ENCODE peak calls at places on chromosomes 11 and 22, in six cellular contexts. B, H, R, E, P and I are unnamed samples. For H3K36me3 and H3K4me1, the result is how much of the 10 kb centered on the place peaks cover.

GRCh38 chr22:22449819-22450218 is 58.7 kb downstream of the ZNF280B start:
- DNase-seq in B (no peak), H (no peak), R (no peak), E (no peak), P (no peak), I (no peak)

GRCh38 chr11:77127969-77128691 is at the start of gene MYO7A:
- DNase-seq in B (peak), H (peak), R (peak), E (peak), P (no peak), I (no peak)

GRCh38 chr11:87437844-87438223 is 400.1 kb downstream of the TMEM135 start:
- DNase-seq in B (no peak), H (no peak), R (no peak), E (peak), P (no peak), I (no peak)

GRCh38 chr11:71251159-71251721 is 1.1 kb downstream of the SHANK2 start:
- DNase-seq in B (peak), H (no peak), R (no peak), E (peak), P (no peak), I (no peak)

GRCh38 chr11:82927264-82927880 is 25.8 kb downstream of the DDIAS start:
- DNase-seq in B (no peak), H (no peak), R (peak), E (peak), P (no peak), I (no peak)

GRCh38 chr11:117816846-117817212 is 7.7 kb downstream of the FXYD2 start:
- DNase-seq in B (no peak), H (no peak), R (no peak), E (no peak), P (no peak), I (no peak)

GRCh38 chr11:106032861-106033260 is 10.8 kb upstream of the MSANTD4 start:
- DNase-seq in B (no peak), H (no peak), R (no peak), E (no peak), P (no peak), I (no peak)

GRCh38 chr11:4863893-4864292 is 14.9 kb upstream of the OR51S1 start:
- DNase-seq in B (no peak), H (no peak), R (no peak), E (no peak), P (no peak), I (no peak)

GRCh38 chr11:2742201-2742600 is 42.4 kb upstream of the KCNQ1OT1 start:
- DNase-seq in B (peak), H (peak), R (no peak), E (no peak), P (no peak), I (peak)

GRCh38 chr11:35583843-35584242 is 34.4 kb upstream of the FJX1 start:
- DNase-seq in B (no peak), H (no peak), R (no peak), E (peak), P (no peak), I (no peak)

GRCh38 chr22:26619510-26619909 is 1.7 kb upstream of the CRYBB1 start:
- DNase-seq in B (no peak), H (peak), R (no peak), E (no peak), P (no peak), I (no peak)

GRCh38 chr11:119496453-119496852 is 73.5 kb upstream of the THY1 start:
- DNase-seq in B (no peak), H (no peak), R (no peak), E (peak), P (no peak), I (no peak)

GRCh38 chr11:19632435-19632834 is 80.2 kb upstream of the NAV2 start:
- DNase-seq in B (no peak), H (no peak), R (no peak), E (peak), P (no peak), I (no peak)

GRCh38 chr22:27115816-27116256 is 458.4 kb downstream of the MIAT start:
- DNase-seq in B (no peak), H (no peak), R (no peak), E (peak), P (no peak), I (no peak)

GRCh38 chr11:78570031-78570430 is 4.6 kb downstream of the NARS2 start:
- DNase-seq in B (no peak), H (no peak), R (no peak), E (no peak), P (no peak), I (no peak)

GRCh38 chr11:83852775-83853442 is 566.7 kb upstream of the CCDC90B start:
- DNase-seq in B (no peak), H (no peak), R (no peak), E (no peak), P (no peak), I (no peak)

GRCh38 chr22:39174498-39175120 is 22.1 kb upstream of the CBX7 start:
- DNase-seq in B (peak), H (peak), R (peak), E (peak), P (no peak), I (peak)

GRCh38 chr11:132734217-132734616 is 798.1 kb downstream of the OPCML start:
- DNase-seq in B (no peak), H (no peak), R (no peak), E (peak), P (no peak), I (no peak)

GRCh38 chr22:24191893-24192292 is 10.6 kb downstream of the SUSD2 start:
- DNase-seq in B (no peak), H (no peak), R (no peak), E (no peak), P (no peak), I (no peak)

GRCh38 chr11:66188580-66188979 is 79.9 kb upstream of the RAB1B start:
- DNase-seq in B (no peak), H (no peak), R (no peak), E (peak), P (no peak), I (no peak)

GRCh38 chr22:47032956-47033647 is 270.7 kb downstream of the TBC1D22A start:
- DNase-seq in B (peak), H (peak), R (no peak), E (no peak), P (no peak), I (peak)

GRCh38 chr11:65853249-65853979 is 4.6 kb downstream of the CFL1 start:
- DNase-seq in B (peak), H (no peak), R (no peak), E (no peak), P (no peak), I (no peak)

GRCh38 chr22:31852691-31853370 is 91.5 kb upstream of the YWHAH start:
- DNase-seq in B (no peak), H (no peak), R (no peak), E (peak), P (no peak), I (no peak)

GRCh38 chr11:96015911-96016565 is 92.1 kb upstream of the MTMR2 start:
- DNase-seq in B (no peak), H (no peak), R (no peak), E (no peak), P (no peak), I (no peak)

GRCh38 chr22:47100019-47100418 is 337.6 kb downstream of the TBC1D22A start:
- DNase-seq in B (no peak), H (no peak), R (no peak), E (no peak), P (no peak), I (no peak)

GRCh38 chr11:111770581-111771134 is 4.5 kb upstream of the PPP2R1B start:
- DNase-seq in B (no peak), H (no peak), R (no peak), E (no peak), P (no peak), I (no peak)

GRCh38 chr11:11821899-11822298 is 19.9 kb upstream of the USP47 start:
- DNase-seq in B (no peak), H (no peak), R (no peak), E (peak), P (no peak), I (no peak)

GRCh38 chr11:87352759-87353707 is 315.3 kb downstream of the TMEM135 start:
- DNase-seq in B (peak), H (peak), R (peak), E (peak), P (peak), I (peak)

GRCh38 chr11:35907648-35908431 is 36.0 kb upstream of the LDLRAD3 start:
- DNase-seq in B (no peak), H (no peak), R (no peak), E (peak), P (peak), I (no peak)

GRCh38 chr11:66869471-66869870 is 12.6 kb downstream of the LRFN4 start:
- DNase-seq in B (no peak), H (no peak), R (no peak), E (no peak), P (no peak), I (no peak)

GRCh38 chr11:20530942-20531703 is 68.3 kb upstream of the SLC6A5 start:
- DNase-seq in B (no peak), H (no peak), R (no peak), E (no peak), P (no peak), I (no peak)

GRCh38 chr11:65770951-65771567 is 9.7 kb downstream of the AP5B1 start:
- DNase-seq in B (peak), H (no peak), R (no peak), E (no peak), P (no peak), I (no peak)

GRCh38 chr11:34775417-34775888 is 140.7 kb downstream of the APIP start:
- DNase-seq in B (no peak), H (no peak), R (no peak), E (no peak), P (no peak), I (no peak)

GRCh38 chr11:120748485-120748814 is 236.9 kb downstream of the GRIK4 start:
- DNase-seq in B (no peak), H (no peak), R (no peak), E (no peak), P (no peak), I (no peak)

GRCh38 chr11:75635009-75635909 is 33.6 kb downstream of the MAP6 start:
- DNase-seq in B (no peak), H (peak), R (peak), E (peak), P (no peak), I (no peak)

GRCh38 chr11:74011360-74012071 is 2.6 kb upstream of the UCP3 start:
- DNase-seq in B (no peak), H (no peak), R (no peak), E (peak), P (no peak), I (no peak)

GRCh38 chr11:5564259-5565019 is 16.1 kb upstream of the OR52H1 start:
- DNase-seq in B (no peak), H (no peak), R (no peak), E (peak), P (no peak), I (no peak)

GRCh38 chr11:350723-351255 is 18.5 kb upstream of the B4GALNT4 start:
- DNase-seq in B (no peak), H (no peak), R (peak), E (peak), P (no peak), I (no peak)

DNA sequence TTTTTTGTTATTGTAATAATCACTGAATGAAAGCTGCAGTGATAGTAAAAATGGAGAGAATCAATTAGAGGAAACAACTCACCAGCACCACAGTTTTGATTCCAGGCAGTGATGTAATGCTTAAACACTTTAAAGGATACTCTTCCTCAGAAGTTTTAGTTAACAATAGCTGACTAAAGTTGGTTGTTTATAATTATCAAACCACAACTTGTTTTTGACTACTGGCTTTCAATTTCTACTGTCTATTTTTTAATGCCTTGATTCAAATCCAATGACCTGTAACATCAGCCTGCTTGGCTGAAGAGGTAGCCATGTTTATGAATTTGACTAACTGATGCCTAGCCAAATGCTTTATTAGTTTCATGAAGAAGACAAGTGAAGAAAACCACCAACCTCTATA is 18.2 kb upstream of the CASP12 start:
- DNase-seq in B (no peak), H (no peak), R (no peak), E (peak), P (no peak), I (no peak)
- H3K4me3 ChIP-seq in B (peak), H (peak), R (no peak), E (no peak), P (no peak), I (no peak)

GRCh38 chr11:46674463-46675287 is 25.7 kb downstream of the ARHGAP1 start:
- DNase-seq in B (peak), H (peak), R (peak), E (no peak), P (peak), I (peak)

GRCh38 chr11:46673713-46674462 is 26.5 kb downstream of the ARHGAP1 start:
- DNase-seq in B (peak), H (no peak), R (no peak), E (no peak), P (no peak), I (peak)

GRCh38 chr11:46676436-46677158 is 23.8 kb downstream of the ARHGAP1 start:
- DNase-seq in B (peak), H (no peak), R (no peak), E (no peak), P (no peak), I (peak)

GRCh38 chr11:46675949-46676348 is 24.5 kb downstream of the ARHGAP1 start:
- DNase-seq in B (no peak), H (no peak), R (no peak), E (no peak), P (no peak), I (peak)

GRCh38 chr11:46675288-46675851 is 25.0 kb downstream of the ARHGAP1 start:
- DNase-seq in B (peak), H (peak), R (no peak), E (peak), P (peak), I (peak)
- H3K36me3 ChIP-seq in B (half or more), H (half or more), R (under half), E (under half), P (under half), I (under half)

GRCh38 chr11:64767344-64768299 is 7.8 kb upstream of the PYGM start:
- DNase-seq in B (peak), H (peak), R (peak), E (peak), P (no peak), I (peak)

GRCh38 chr11:64770120-64770519 is 8.2 kb downstream of the SF1 start:
- DNase-seq in B (no peak), H (no peak), R (no peak), E (no peak), P (no peak), I (no peak)

GRCh38 chr11:64769283-64769682 is 9.1 kb downstream of the SF1 start:
- DNase-seq in B (no peak), H (no peak), R (no peak), E (no peak), P (no peak), I (no peak)

GRCh38 chr11:64766881-64767280 is 7.1 kb upstream of the PYGM start:
- DNase-seq in B (peak), H (no peak), R (no peak), E (no peak), P (no peak), I (no peak)

DNA sequence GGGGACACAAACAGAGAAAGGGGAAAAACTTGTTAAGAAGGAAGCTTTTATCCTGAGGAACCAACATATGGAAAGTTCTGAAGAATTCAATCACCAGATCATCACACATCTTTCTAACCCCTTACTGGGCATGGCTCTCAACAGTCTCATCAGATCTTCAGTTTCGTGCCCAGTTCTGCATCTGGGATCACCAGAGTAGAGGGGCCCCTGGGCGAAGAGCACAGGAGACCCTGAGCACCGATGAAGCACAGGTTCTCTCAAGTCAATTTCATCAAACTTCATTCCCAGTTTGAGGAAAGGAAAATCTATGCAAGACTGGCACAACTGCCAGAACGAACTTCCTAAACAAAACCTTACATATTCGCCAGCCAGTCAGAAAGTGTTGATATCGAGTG is 8.5 kb upstream of the PYGM start:
- DNase-seq in B (no peak), H (no peak), R (no peak), E (no peak), P (no peak), I (no peak)
- H3K4me1 ChIP-seq in B (under half), H (half or more), R (under half), E (under half), P (half or more), I (under half)

GRCh38 chr11:69295079-69295994 is 1.4 kb downstream of the MYEOV start:
- DNase-seq in B (peak), H (no peak), R (no peak), E (no peak), P (no peak), I (no peak)

GRCh38 chr11:69297926-69298777 is 4.2 kb downstream of the MYEOV start:
- DNase-seq in B (peak), H (peak), R (no peak), E (peak), P (peak), I (no peak)

GRCh38 chr11:69297225-69297925 is 3.4 kb downstream of the MYEOV start:
- DNase-seq in B (peak), H (peak), R (peak), E (peak), P (peak), I (peak)

GRCh38 chr11:69295995-69296889 is 2.3 kb downstream of the MYEOV start:
- DNase-seq in B (peak), H (peak), R (no peak), E (peak), P (peak), I (no peak)

GRCh38 chr11:69296890-69297224 is 2.9 kb downstream of the MYEOV start:
- DNase-seq in B (no peak), H (peak), R (no peak), E (no peak), P (no peak), I (peak)
- H3K4me3 ChIP-seq in B (peak), H (peak), R (no peak), E (peak), P (peak), I (no peak)